ENCODE peak calls at places on chromosomes 12 and 14, in nine cellular contexts. One of them, this sample, is unnamed.

GRCh38 chr12:131800594-131801135 is 27.5 kb upstream of the MMP17 start:
- DNase-seq in heart right ventricle: no peak
- DNase-seq in OCI-LY7: no peak
- DNase-seq in neuronal stem cell: no peak
- DNase-seq in HCT116: no peak
- DNase-seq in uterus: no peak
- DNase-seq in right lobe of liver: no peak
- DNase-seq in AG04450: no peak
- DNase-seq in IMR-90: no peak
- DNase-seq in this sample: no peak

GRCh38 chr12:79689477-79690155 is 1.1 kb downstream of the PAWR start:
- DNase-seq in HCT116: no peak
- DNase-seq in uterus: peak; percentile 40
- DNase-seq in neuronal stem cell: peak; percentile 42
- DNase-seq in OCI-LY7: peak; percentile 66
- DNase-seq in heart right ventricle: peak; percentile 11
- DNase-seq in IMR-90: peak; percentile 55
- DNase-seq in right lobe of liver: peak; percentile 57
- DNase-seq in AG04450: no peak
- DNase-seq in this sample: peak; percentile 47

GRCh38 chr12:42130670-42131402 is 13.8 kb downstream of the GXYLT1 start:
- DNase-seq in OCI-LY7: no peak
- DNase-seq in uterus: peak; percentile 36
- DNase-seq in HCT116: no peak
- DNase-seq in AG04450: no peak
- DNase-seq in IMR-90: peak; percentile 64
- DNase-seq in neuronal stem cell: no peak
- DNase-seq in right lobe of liver: peak; percentile 58
- DNase-seq in heart right ventricle: no peak
- DNase-seq in this sample: peak; percentile 30

GRCh38 chr14:37142835-37143499 is 29.4 kb downstream of the SLC25A21 start:
- DNase-seq in uterus: no peak
- DNase-seq in right lobe of liver: no peak
- DNase-seq in AG04450: peak; percentile 15
- DNase-seq in IMR-90: peak; percentile 72
- DNase-seq in OCI-LY7: no peak
- DNase-seq in neuronal stem cell: no peak
- DNase-seq in heart right ventricle: no peak
- DNase-seq in HCT116: no peak
- DNase-seq in this sample: no peak

GRCh38 chr12:60266381-60266852 is 670.6 kb downstream of the SLC16A7 start:
- DNase-seq in uterus: no peak
- DNase-seq in neuronal stem cell: no peak
- DNase-seq in IMR-90: peak; percentile 94
- DNase-seq in heart right ventricle: no peak
- DNase-seq in HCT116: peak; percentile 6
- DNase-seq in AG04450: peak; percentile 55
- DNase-seq in right lobe of liver: no peak
- DNase-seq in OCI-LY7: no peak
- DNase-seq in this sample: no peak

GRCh38 chr14:76953196-76953945 is 75.1 kb downstream of the IRF2BPL start:
- DNase-seq in OCI-LY7: no peak
- DNase-seq in uterus: peak; percentile 73
- DNase-seq in right lobe of liver: peak; percentile 73
- DNase-seq in AG04450: no peak
- DNase-seq in IMR-90: peak; percentile 68
- DNase-seq in heart right ventricle: peak; percentile 81
- DNase-seq in neuronal stem cell: no peak
- DNase-seq in HCT116: peak; percentile 81
- DNase-seq in this sample: peak; percentile 88

GRCh38 chr12:32312049-32312670 is 87.2 kb upstream of the FGD4 start:
- DNase-seq in IMR-90: peak; percentile 72
- DNase-seq in right lobe of liver: no peak
- DNase-seq in OCI-LY7: peak; percentile 82
- DNase-seq in AG04450: peak; percentile 46
- DNase-seq in heart right ventricle: no peak
- DNase-seq in HCT116: peak; percentile 55
- DNase-seq in uterus: no peak
- DNase-seq in neuronal stem cell: peak; percentile 32
- DNase-seq in this sample: no peak

GRCh38 chr14:75096959-75097358 is 27.5 kb downstream of the ZC2HC1C start:
- DNase-seq in HCT116: no peak
- DNase-seq in neuronal stem cell: no peak
- DNase-seq in uterus: no peak
- DNase-seq in OCI-LY7: no peak
- DNase-seq in IMR-90: no peak
- DNase-seq in heart right ventricle: peak; percentile 13
- DNase-seq in right lobe of liver: no peak
- DNase-seq in AG04450: no peak
- DNase-seq in this sample: no peak

GRCh38 chr14:93317836-93318807 is 14.7 kb downstream of the BTBD7 start:
- DNase-seq in AG04450: no peak
- DNase-seq in heart right ventricle: no peak
- DNase-seq in OCI-LY7: no peak
- DNase-seq in IMR-90: peak; percentile 41
- DNase-seq in uterus: no peak
- DNase-seq in right lobe of liver: no peak
- DNase-seq in HCT116: no peak
- DNase-seq in neuronal stem cell: no peak
- DNase-seq in this sample: no peak

GRCh38 chr14:104550340-104550848 is 29.2 kb upstream of the C14orf180 start:
- DNase-seq in neuronal stem cell: no peak
- DNase-seq in right lobe of liver: no peak
- DNase-seq in IMR-90: no peak
- DNase-seq in AG04450: no peak
- DNase-seq in HCT116: no peak
- DNase-seq in uterus: no peak
- DNase-seq in heart right ventricle: no peak
- DNase-seq in OCI-LY7: no peak
- DNase-seq in this sample: no peak

GRCh38 chr14:43361766-43362165 is 1145.3 kb downstream of the FSCB start:
- DNase-seq in OCI-LY7: no peak
- DNase-seq in HCT116: no peak
- DNase-seq in right lobe of liver: no peak
- DNase-seq in uterus: no peak
- DNase-seq in AG04450: no peak
- DNase-seq in neuronal stem cell: no peak
- DNase-seq in heart right ventricle: no peak
- DNase-seq in IMR-90: no peak
- DNase-seq in this sample: no peak

GRCh38 chr12:117180790-117181467 is 9.3 kb downstream of the FBXO21 start:
- DNase-seq in AG04450: no peak
- DNase-seq in uterus: no peak
- DNase-seq in heart right ventricle: no peak
- DNase-seq in right lobe of liver: no peak
- DNase-seq in OCI-LY7: peak; percentile 12
- DNase-seq in neuronal stem cell: no peak
- DNase-seq in HCT116: no peak
- DNase-seq in IMR-90: no peak
- DNase-seq in this sample: no peak

GRCh38 chr14:85387181-85387580 is 142.8 kb upstream of the FLRT2 start:
- DNase-seq in neuronal stem cell: no peak
- DNase-seq in heart right ventricle: no peak
- DNase-seq in AG04450: no peak
- DNase-seq in right lobe of liver: no peak
- DNase-seq in IMR-90: no peak
- DNase-seq in OCI-LY7: no peak
- DNase-seq in HCT116: no peak
- DNase-seq in uterus: no peak
- DNase-seq in this sample: no peak

GRCh38 chr14:99803803-99804202 is 10.6 kb downstream of the EML1 start:
- DNase-seq in heart right ventricle: no peak
- DNase-seq in AG04450: no peak
- DNase-seq in HCT116: no peak
- DNase-seq in right lobe of liver: no peak
- DNase-seq in neuronal stem cell: no peak
- DNase-seq in IMR-90: no peak
- DNase-seq in OCI-LY7: no peak
- DNase-seq in uterus: no peak
- DNase-seq in this sample: no peak

GRCh38 chr14:24863933-24864708 is 185.8 kb downstream of the STXBP6 start:
- DNase-seq in right lobe of liver: no peak
- DNase-seq in neuronal stem cell: no peak
- DNase-seq in AG04450: no peak
- DNase-seq in HCT116: no peak
- DNase-seq in heart right ventricle: no peak
- DNase-seq in IMR-90: no peak
- DNase-seq in OCI-LY7: no peak
- DNase-seq in uterus: no peak
- DNase-seq in this sample: no peak

DNA sequence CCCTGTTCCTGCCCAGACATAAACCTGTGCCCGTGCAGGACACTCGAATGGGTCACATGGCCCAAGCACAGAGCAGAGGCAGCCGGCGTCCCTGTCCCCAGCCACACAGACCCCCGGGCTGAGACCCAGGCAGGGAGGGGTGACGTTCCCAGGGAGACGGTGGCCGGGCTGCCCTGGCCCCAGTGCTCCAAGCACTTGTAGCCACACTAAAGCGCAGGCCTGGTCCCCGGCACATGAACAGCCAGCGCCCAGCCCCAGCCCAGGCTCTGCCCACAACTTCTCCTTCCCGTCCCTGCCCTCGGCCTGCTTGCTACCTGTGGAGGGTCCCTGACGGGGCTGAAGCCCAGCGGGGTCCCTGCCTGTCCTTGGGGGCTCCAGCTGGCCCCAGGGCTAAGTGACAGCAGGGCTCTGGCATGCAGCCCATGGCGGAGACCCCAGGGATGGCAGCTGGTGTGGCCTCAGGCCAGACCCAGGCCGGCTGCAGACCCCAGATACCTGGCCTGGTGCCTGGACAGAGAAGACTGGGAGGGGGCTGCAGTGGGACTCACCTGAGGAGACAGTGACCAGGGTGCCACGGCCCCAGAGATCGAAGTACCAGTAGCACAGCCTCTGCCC is 338.4 kb downstream of the TMEM121 start:
- DNase-seq in OCI-LY7: no peak
- DNase-seq in heart right ventricle: no peak
- DNase-seq in IMR-90: no peak
- DNase-seq in right lobe of liver: peak; percentile 36
- DNase-seq in HCT116: no peak
- DNase-seq in AG04450: no peak
- DNase-seq in uterus: peak; percentile 12
- DNase-seq in neuronal stem cell: no peak
- DNase-seq in this sample: no peak
- H3K9me3 ChIP-seq in OCI-LY7: no peaks in the 10 kb centered on the region
- H3K9me3 ChIP-seq in heart right ventricle: no peaks in the 10 kb centered on the region
- H3K9me3 ChIP-seq in IMR-90: peaks cover 59% of the 10 kb centered on the region
- H3K9me3 ChIP-seq in right lobe of liver: no peaks in the 10 kb centered on the region
- H3K9me3 ChIP-seq in HCT116: no peaks in the 10 kb centered on the region
- H3K9me3 ChIP-seq in AG04450: peaks cover 79% of the 10 kb centered on the region
- H3K9me3 ChIP-seq in uterus: no peaks in the 10 kb centered on the region
- H3K9me3 ChIP-seq in neuronal stem cell: no peaks in the 10 kb centered on the region
- H3K9me3 ChIP-seq in this sample: no peaks in the 10 kb centered on the region

GRCh38 chr12:28755027-28755426 is 394.1 kb upstream of the FAR2 start:
- DNase-seq in IMR-90: no peak
- DNase-seq in neuronal stem cell: no peak
- DNase-seq in heart right ventricle: no peak
- DNase-seq in OCI-LY7: no peak
- DNase-seq in uterus: no peak
- DNase-seq in HCT116: no peak
- DNase-seq in AG04450: no peak
- DNase-seq in right lobe of liver: no peak
- DNase-seq in this sample: no peak

DNA sequence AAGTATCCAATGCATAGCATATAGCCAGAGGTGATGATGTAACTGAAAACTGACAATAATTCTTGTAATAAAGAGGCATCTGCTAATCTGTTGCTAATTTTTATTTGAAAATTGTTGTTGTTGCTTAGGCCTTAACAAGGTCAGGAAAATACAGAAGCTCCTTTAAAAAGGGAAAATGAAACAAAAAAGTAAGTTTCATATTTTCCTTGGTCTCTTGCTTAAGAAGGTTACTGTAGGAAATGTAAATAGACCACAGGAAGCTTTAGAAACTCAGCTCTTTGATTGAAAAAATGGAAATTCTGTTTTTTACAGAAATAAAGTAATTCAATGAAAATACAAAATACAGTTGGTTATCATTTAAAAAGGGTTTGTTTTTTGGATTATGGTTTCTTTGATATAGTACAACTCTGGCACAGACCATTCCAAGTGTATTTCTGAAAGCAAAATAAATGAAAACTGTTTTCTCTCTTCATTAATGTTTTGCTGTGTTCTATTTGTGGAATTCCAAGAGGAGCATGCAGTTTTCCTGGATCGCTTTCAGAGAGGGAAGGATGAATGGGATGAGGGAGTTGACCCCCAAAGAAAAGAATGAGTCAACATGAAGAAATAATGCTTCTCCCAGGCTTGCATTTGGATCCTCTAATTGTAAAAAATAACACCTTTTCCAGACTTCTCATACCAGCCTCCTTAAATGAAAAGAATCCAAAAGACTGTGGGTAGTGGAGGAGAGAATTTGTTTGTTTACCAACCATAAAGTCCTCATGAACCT is 397.9 kb upstream of the FAR2 start:
- DNase-seq in IMR-90: peak; percentile 8
- DNase-seq in neuronal stem cell: no peak
- DNase-seq in heart right ventricle: no peak
- DNase-seq in AG04450: no peak
- DNase-seq in HCT116: no peak
- DNase-seq in OCI-LY7: no peak
- DNase-seq in right lobe of liver: no peak
- DNase-seq in uterus: no peak
- DNase-seq in this sample: no peak
- H3K9me3 ChIP-seq in IMR-90: peaks cover 3% of the 10 kb centered on the region
- H3K9me3 ChIP-seq in neuronal stem cell: no peaks in the 10 kb centered on the region
- H3K9me3 ChIP-seq in heart right ventricle: peaks cover 7% of the 10 kb centered on the region
- H3K9me3 ChIP-seq in AG04450: peaks cover 3% of the 10 kb centered on the region
- H3K9me3 ChIP-seq in HCT116: no peaks in the 10 kb centered on the region
- H3K9me3 ChIP-seq in OCI-LY7: no peaks in the 10 kb centered on the region
- H3K9me3 ChIP-seq in right lobe of liver: no peaks in the 10 kb centered on the region
- H3K9me3 ChIP-seq in uterus: no peaks in the 10 kb centered on the region
- H3K9me3 ChIP-seq in this sample: no peaks in the 10 kb centered on the region

GRCh38 chr12:73529954-73530353 is 1007.7 kb upstream of the ATXN7L3B start:
- DNase-seq in HCT116: no peak
- DNase-seq in right lobe of liver: no peak
- DNase-seq in heart right ventricle: no peak
- DNase-seq in uterus: no peak
- DNase-seq in OCI-LY7: no peak
- DNase-seq in neuronal stem cell: no peak
- DNase-seq in IMR-90: no peak
- DNase-seq in AG04450: no peak
- DNase-seq in this sample: no peak
- H3K9me3 ChIP-seq in HCT116: no peaks in the 10 kb centered on the region
- H3K9me3 ChIP-seq in right lobe of liver: no peaks in the 10 kb centered on the region
- H3K9me3 ChIP-seq in heart right ventricle: peaks cover 5% of the 10 kb centered on the region
- H3K9me3 ChIP-seq in uterus: no peaks in the 10 kb centered on the region
- H3K9me3 ChIP-seq in OCI-LY7: no peaks in the 10 kb centered on the region
- H3K9me3 ChIP-seq in neuronal stem cell: no peaks in the 10 kb centered on the region
- H3K9me3 ChIP-seq in IMR-90: no peaks in the 10 kb centered on the region
- H3K9me3 ChIP-seq in AG04450: peaks cover 5% of the 10 kb centered on the region
- H3K9me3 ChIP-seq in this sample: peaks cover 3% of the 10 kb centered on the region

DNA sequence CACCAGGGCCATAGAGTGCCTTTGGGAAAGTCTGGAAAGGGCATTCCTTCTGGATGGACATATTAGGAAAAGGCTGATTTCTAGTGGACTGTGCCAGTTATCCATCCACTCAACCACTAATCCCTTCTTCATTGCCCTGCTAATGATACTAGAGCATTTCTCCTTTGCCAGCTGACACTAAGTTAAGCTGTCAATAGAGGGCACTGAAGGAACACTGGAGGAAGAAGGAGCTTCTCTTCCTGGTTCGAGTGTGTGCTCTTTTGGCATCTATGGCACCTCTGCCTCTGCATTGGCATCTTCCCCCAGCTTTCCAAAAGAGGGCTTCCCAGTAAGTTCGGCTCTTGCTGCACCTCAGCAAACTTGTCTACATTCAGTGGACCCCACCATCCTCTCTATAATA is 165.4 kb downstream of the DERA start:
- DNase-seq in right lobe of liver: no peak
- DNase-seq in AG04450: no peak
- DNase-seq in HCT116: peak; percentile 29
- DNase-seq in OCI-LY7: peak; percentile 55
- DNase-seq in neuronal stem cell: peak; percentile 24
- DNase-seq in heart right ventricle: no peak
- DNase-seq in IMR-90: peak; percentile 2
- DNase-seq in uterus: no peak
- DNase-seq in this sample: no peak
- H3K9me3 ChIP-seq in right lobe of liver: no peaks in the 10 kb centered on the region
- H3K9me3 ChIP-seq in AG04450: no peaks in the 10 kb centered on the region
- H3K9me3 ChIP-seq in HCT116: no peaks in the 10 kb centered on the region
- H3K9me3 ChIP-seq in OCI-LY7: no peaks in the 10 kb centered on the region
- H3K9me3 ChIP-seq in neuronal stem cell: no peaks in the 10 kb centered on the region
- H3K9me3 ChIP-seq in heart right ventricle: no peaks in the 10 kb centered on the region
- H3K9me3 ChIP-seq in IMR-90: no peaks in the 10 kb centered on the region
- H3K9me3 ChIP-seq in uterus: no peaks in the 10 kb centered on the region
- H3K9me3 ChIP-seq in this sample: no peaks in the 10 kb centered on the region